ENCODE peak calls at places on chromosome 2, in seven cellular contexts. X, T, N, M, P, Y and F are unnamed samples.

GRCh38 chr2:207054521-207054920 is 111.2 kb downstream of the KLF7 start:
- DNase-seq in X (no peak), T (no peak), N (no peak), M (no peak), P (no peak), Y (no peak), F (no peak)

GRCh38 chr2:113075030-113075429 is 7.3 kb downstream of the IL1F10 start:
- DNase-seq in X (no peak), T (peak; percentile 42), N (no peak), M (no peak), P (no peak), Y (no peak), F (no peak)

GRCh38 chr2:145874466-145874865 is 1354.5 kb upstream of the ZEB2 start:
- DNase-seq in X (no peak), T (no peak), N (no peak), M (no peak), P (no peak), Y (no peak), F (no peak)

GRCh38 chr2:107529146-107529545 is 297.5 kb upstream of the RGPD4 start:
- DNase-seq in X (no peak), T (peak; percentile 12), N (peak; percentile 30), M (no peak), P (no peak), Y (peak; percentile 63), F (no peak)

GRCh38 chr2:6554403-6554802 is 311.3 kb downstream of the CMPK2 start:
- DNase-seq in X (no peak), T (no peak), N (no peak), M (no peak), P (no peak), Y (no peak), F (no peak)

GRCh38 chr2:201182650-201183372 is at the start of gene CASP10:
- DNase-seq in X (peak; percentile 84), T (peak; percentile 87), N (no peak), M (no peak), P (no peak), Y (no peak), F (peak; percentile 88)

GRCh38 chr2:160075171-160075570 is 12.8 kb upstream of the PLA2R1 start:
- DNase-seq in X (peak; percentile 67), T (peak; percentile 76), N (no peak), M (peak; percentile 75), P (no peak), Y (peak; percentile 43), F (peak; percentile 39)

GRCh38 chr2:60608679-60609078 is 55.2 kb upstream of the BCL11A start:
- DNase-seq in X (no peak), T (no peak), N (no peak), M (no peak), P (no peak), Y (no peak), F (no peak)

GRCh38 chr2:18479901-18480369 is 80.5 kb downstream of the RDH14 start:
- DNase-seq in X (no peak), T (no peak), N (peak; percentile 51), M (peak; percentile 72), P (no peak), Y (peak; percentile 51), F (no peak)

GRCh38 chr2:8857709-8858108 is 20.3 kb upstream of the KIDINS220 start:
- DNase-seq in X (no peak), T (no peak), N (peak; percentile 36), M (no peak), P (no peak), Y (peak; percentile 34), F (no peak)

GRCh38 chr2:203648273-203648672 is 58.2 kb upstream of the CD28 start:
- DNase-seq in X (no peak), T (peak; percentile 39), N (no peak), M (no peak), P (peak; percentile 7), Y (no peak), F (no peak)

GRCh38 chr2:144162652-144163051 is 357.3 kb downstream of the ZEB2 start:
- DNase-seq in X (no peak), T (peak; percentile 58), N (no peak), M (no peak), P (no peak), Y (no peak), F (no peak)

GRCh38 chr2:105746177-105747080 is 1.7 kb downstream of the NCK2 start:
- DNase-seq in X (no peak), T (peak; percentile 59), N (peak; percentile 71), M (peak; percentile 52), P (no peak), Y (peak; percentile 60), F (no peak)

GRCh38 chr2:196278491-196278911 is 107.1 kb upstream of the STK17B start:
- DNase-seq in X (peak; percentile 82), T (no peak), N (no peak), M (no peak), P (no peak), Y (no peak), F (no peak)

GRCh38 chr2:21774691-21775090 is 650.9 kb downstream of the TDRD15 start:
- DNase-seq in X (peak; percentile 7), T (no peak), N (no peak), M (no peak), P (no peak), Y (no peak), F (no peak)

GRCh38 chr2:9165625-9166024 is 41.0 kb upstream of the ASAP2 start:
- DNase-seq in X (no peak), T (peak; percentile 58), N (peak; percentile 55), M (no peak), P (no peak), Y (peak; percentile 63), F (no peak)

GRCh38 chr2:19955544-19956422 is 34.1 kb downstream of the WDR35 start:
- DNase-seq in X (peak; percentile 52), T (peak; percentile 81), N (peak; percentile 47), M (no peak), P (peak; percentile 24), Y (peak; percentile 53), F (peak; percentile 68)

GRCh38 chr2:113961000-113961399 is 71.1 kb downstream of the ACTR3 start:
- DNase-seq in X (no peak), T (no peak), N (no peak), M (no peak), P (no peak), Y (no peak), F (no peak)